ENCODE peak calls at places on chromosomes 12 and 14, in four cellular contexts. One of them, this sample, is unnamed.
A peak's percentile ranks its signal among the peaks of the same experiment; 100 is the strongest.

GRCh38 chr12:47574252-47575021 is 131.4 kb downstream of the RPAP3 start:
- ATAC-seq in body of pancreas: no peak
- ATAC-seq in psoas muscle: no peak
- ATAC-seq in right cardiac atrium: no peak
- ATAC-seq in this sample: no peak

GRCh38 chr12:9642606-9643270 is 26.8 kb upstream of the CLEC2D start:
- ATAC-seq in body of pancreas: no peak
- ATAC-seq in psoas muscle: no peak
- ATAC-seq in right cardiac atrium: no peak
- ATAC-seq in this sample: no peak

GRCh38 chr14:75323571-75323970 is 44.9 kb downstream of the FOS start:
- ATAC-seq in body of pancreas: no peak
- ATAC-seq in psoas muscle: no peak
- ATAC-seq in right cardiac atrium: no peak
- ATAC-seq in this sample: no peak

GRCh38 chr12:111427417-111428074 is 21.8 kb downstream of the SH2B3 start:
- ATAC-seq in body of pancreas: no peak
- ATAC-seq in psoas muscle: no peak
- ATAC-seq in right cardiac atrium: no peak
- ATAC-seq in this sample: no peak

GRCh38 chr14:91369628-91370445 is 47.8 kb downstream of the CCDC88C start:
- ATAC-seq in body of pancreas: peak; percentile 49
- ATAC-seq in psoas muscle: no peak
- ATAC-seq in right cardiac atrium: peak; percentile 27
- ATAC-seq in this sample: no peak

GRCh38 chr12:83827860-83828259 is 1084.7 kb downstream of the SLC6A15 start:
- ATAC-seq in body of pancreas: no peak
- ATAC-seq in psoas muscle: no peak
- ATAC-seq in right cardiac atrium: no peak
- ATAC-seq in this sample: no peak

GRCh38 chr14:30756594-30756993 is 117.8 kb upstream of the COCH start:
- ATAC-seq in body of pancreas: no peak
- ATAC-seq in psoas muscle: no peak
- ATAC-seq in right cardiac atrium: no peak
- ATAC-seq in this sample: no peak

GRCh38 chr12:7190268-7191055 is 976 bp downstream of the PEX5 start:
- ATAC-seq in body of pancreas: no peak
- ATAC-seq in psoas muscle: no peak
- ATAC-seq in right cardiac atrium: no peak
- ATAC-seq in this sample: peak; percentile 6

GRCh38 chr12:25433024-25433423 is 120.1 kb downstream of the LMNTD1 start:
- ATAC-seq in body of pancreas: no peak
- ATAC-seq in psoas muscle: no peak
- ATAC-seq in right cardiac atrium: no peak
- ATAC-seq in this sample: no peak

DNA sequence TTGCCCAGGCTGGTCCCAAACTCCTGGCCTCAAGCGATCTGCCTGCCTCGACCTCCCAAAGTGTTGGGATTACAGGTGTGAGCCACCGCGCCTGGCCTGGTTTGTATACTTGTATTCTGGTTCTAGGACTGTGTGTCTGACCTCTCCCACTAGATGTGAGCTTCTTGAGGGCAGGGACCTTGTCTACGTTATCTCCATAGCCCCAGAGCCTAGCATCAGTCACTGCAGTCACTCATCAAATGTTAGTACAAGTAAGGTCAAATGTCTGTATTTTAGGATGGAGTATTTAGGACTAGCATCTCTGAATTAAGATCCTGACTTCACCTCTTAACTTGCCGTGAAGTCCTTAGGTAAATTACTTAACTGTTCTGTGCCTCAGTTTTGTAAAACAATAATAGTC is 2.9 kb downstream of the RILPL2 start:
- ATAC-seq in body of pancreas: no peak
- ATAC-seq in psoas muscle: no peak
- ATAC-seq in right cardiac atrium: no peak
- ATAC-seq in this sample: no peak
- H3K27ac ChIP-seq in body of pancreas: peak overlapping the region; percentile 38
- H3K27ac ChIP-seq in psoas muscle: no peak overlapping the region
- H3K27ac ChIP-seq in right cardiac atrium: no peak overlapping the region
- H3K27ac ChIP-seq in this sample: no peak overlapping the region

DNA sequence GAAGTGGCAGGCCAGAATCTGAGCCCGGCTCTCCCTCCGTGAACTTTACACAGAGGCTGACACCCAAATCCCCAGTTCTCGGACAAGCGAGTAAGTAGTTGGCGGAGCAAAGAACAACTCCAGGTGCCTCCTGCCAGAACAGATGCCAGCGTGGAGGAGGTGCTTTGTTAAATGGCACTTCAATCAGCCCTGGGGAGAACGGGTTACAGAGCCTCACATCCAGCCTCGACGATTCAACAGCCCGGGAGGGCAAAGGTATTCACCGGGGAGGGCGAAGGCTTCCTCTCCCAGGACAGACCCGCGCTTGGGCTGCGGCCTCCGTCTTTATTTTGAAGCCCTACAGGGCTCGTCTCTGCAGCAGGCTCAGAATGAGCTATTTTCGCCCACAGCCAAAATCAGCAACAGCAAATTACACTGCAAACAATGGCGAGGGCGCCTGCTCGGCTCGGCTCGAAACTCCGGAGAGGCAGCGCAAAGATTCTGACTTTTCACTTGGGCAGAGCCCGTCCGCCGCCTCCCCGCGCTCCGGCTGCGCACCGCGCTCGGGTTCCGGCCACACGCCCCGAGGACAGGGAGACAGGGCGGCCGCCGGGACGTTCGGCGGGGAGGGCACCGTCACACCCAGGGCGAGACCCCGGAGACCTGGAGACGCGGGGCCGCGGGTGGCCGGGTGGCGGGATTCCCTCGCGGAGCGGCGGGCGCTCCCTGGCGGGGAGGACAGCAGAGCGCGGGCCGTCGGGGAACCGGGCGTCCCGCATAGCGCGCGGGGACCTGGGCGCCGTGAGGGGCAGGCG is 811 bp downstream of the TMCC3 start:
- ATAC-seq in body of pancreas: peak; percentile 71
- ATAC-seq in psoas muscle: peak; percentile 70
- ATAC-seq in right cardiac atrium: peak; percentile 86
- ATAC-seq in this sample: peak; percentile 68
- H3K27ac ChIP-seq in body of pancreas: peak overlapping the region; percentile 76
- H3K27ac ChIP-seq in psoas muscle: peak overlapping the region; percentile 98
- H3K27ac ChIP-seq in right cardiac atrium: peak overlapping the region; percentile 21
- H3K27ac ChIP-seq in this sample: peak overlapping the region; percentile 84

GRCh38 chr14:64756712-64757111 is 52.5 kb downstream of the PLEKHG3 start:
- ATAC-seq in body of pancreas: no peak
- ATAC-seq in psoas muscle: no peak
- ATAC-seq in right cardiac atrium: no peak
- ATAC-seq in this sample: no peak

GRCh38 chr14:64753999-64754398 is 49.8 kb downstream of the PLEKHG3 start:
- ATAC-seq in body of pancreas: no peak
- ATAC-seq in psoas muscle: no peak
- ATAC-seq in right cardiac atrium: no peak
- ATAC-seq in this sample: no peak

GRCh38 chr14:64757601-64758000 is 53.4 kb downstream of the PLEKHG3 start:
- ATAC-seq in body of pancreas: no peak
- ATAC-seq in psoas muscle: no peak
- ATAC-seq in right cardiac atrium: no peak
- ATAC-seq in this sample: no peak

GRCh38 chr14:64754685-64755084 is 50.5 kb downstream of the PLEKHG3 start:
- ATAC-seq in body of pancreas: no peak
- ATAC-seq in psoas muscle: no peak
- ATAC-seq in right cardiac atrium: no peak
- ATAC-seq in this sample: no peak

DNA sequence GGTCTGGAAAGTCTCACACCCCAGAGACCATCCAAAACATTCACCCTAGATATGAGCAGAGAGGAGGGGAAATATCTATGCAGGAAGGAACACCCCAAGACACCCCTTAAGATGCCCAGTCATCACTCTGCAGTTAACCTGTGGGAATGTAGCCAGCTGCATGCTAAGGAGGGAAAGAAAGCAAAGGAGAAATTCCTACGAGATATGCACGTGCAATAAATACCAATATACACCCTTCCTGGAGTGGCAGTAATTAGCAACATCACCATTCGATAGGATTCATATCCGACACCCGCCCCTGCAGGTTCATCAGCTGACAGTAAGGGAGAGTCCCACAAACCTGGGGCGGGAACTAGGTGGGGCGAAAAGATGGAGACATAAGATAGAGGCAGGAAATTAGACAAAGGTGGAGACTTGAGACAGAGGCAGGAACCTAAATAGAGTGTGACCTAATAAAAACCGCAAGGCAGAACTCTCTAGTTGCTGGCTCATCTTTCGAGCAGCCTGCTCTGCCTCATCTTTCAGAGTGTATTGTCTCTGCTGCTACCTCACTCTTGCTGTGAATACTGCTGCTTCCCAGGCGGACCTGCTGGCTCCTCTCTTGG is 51.5 kb downstream of the PLEKHG3 start:
- ATAC-seq in body of pancreas: no peak
- ATAC-seq in psoas muscle: peak; percentile 29
- ATAC-seq in right cardiac atrium: no peak
- ATAC-seq in this sample: no peak
- H3K27ac ChIP-seq in body of pancreas: no peak overlapping the region
- H3K27ac ChIP-seq in psoas muscle: peak overlapping the region; percentile 56
- H3K27ac ChIP-seq in right cardiac atrium: no peak overlapping the region
- H3K27ac ChIP-seq in this sample: no peak overlapping the region

GRCh38 chr12:124679047-124679446 is 111.6 kb upstream of the NCOR2 start:
- ATAC-seq in body of pancreas: no peak
- ATAC-seq in psoas muscle: no peak
- ATAC-seq in right cardiac atrium: no peak
- ATAC-seq in this sample: no peak
- H3K27ac ChIP-seq in body of pancreas: peak overlapping the region; percentile 48
- H3K27ac ChIP-seq in psoas muscle: peak overlapping the region; percentile 72
- H3K27ac ChIP-seq in right cardiac atrium: peak overlapping the region; percentile 31
- H3K27ac ChIP-seq in this sample: no peak overlapping the region

GRCh38 chr14:49692895-49693737 is at the start of gene KLHDC1:
- ATAC-seq in body of pancreas: peak; percentile 87
- ATAC-seq in psoas muscle: peak; percentile 91
- ATAC-seq in right cardiac atrium: peak; percentile 94
- ATAC-seq in this sample: peak; percentile 94
- H3K27ac ChIP-seq in body of pancreas: peak within 1 kb of the TSS; percentile 96
- H3K27ac ChIP-seq in psoas muscle: peak within 1 kb of the TSS; percentile 93
- H3K27ac ChIP-seq in right cardiac atrium: peak within 1 kb of the TSS; percentile 59
- H3K27ac ChIP-seq in this sample: peak within 1 kb of the TSS; percentile 92

DNA sequence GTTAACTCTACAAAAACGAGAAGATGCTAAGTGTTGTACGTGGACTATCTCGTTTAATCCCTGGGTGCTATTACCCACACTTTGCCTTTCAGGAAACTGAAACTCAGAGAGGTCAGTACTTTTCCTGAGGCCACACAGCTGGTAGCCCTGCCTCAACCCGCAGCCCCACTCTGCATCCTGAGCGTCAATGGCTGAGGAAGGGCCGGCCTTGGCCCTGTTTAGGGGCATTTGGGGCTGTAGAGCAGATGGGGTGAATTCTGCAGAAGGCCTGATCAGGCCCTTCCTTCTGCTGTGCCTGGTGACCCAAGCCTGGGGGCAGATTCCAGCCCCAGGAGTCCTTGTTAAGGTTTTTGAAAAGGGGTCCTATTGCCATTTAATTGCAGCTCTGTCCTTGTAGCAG is 3.7 kb upstream of the CCDC197 start:
- ATAC-seq in body of pancreas: no peak
- ATAC-seq in psoas muscle: no peak
- ATAC-seq in right cardiac atrium: no peak
- ATAC-seq in this sample: no peak
- H3K27ac ChIP-seq in body of pancreas: no peak overlapping the region
- H3K27ac ChIP-seq in psoas muscle: peak overlapping the region; percentile 93
- H3K27ac ChIP-seq in right cardiac atrium: no peak overlapping the region
- H3K27ac ChIP-seq in this sample: peak overlapping the region; percentile 85

DNA sequence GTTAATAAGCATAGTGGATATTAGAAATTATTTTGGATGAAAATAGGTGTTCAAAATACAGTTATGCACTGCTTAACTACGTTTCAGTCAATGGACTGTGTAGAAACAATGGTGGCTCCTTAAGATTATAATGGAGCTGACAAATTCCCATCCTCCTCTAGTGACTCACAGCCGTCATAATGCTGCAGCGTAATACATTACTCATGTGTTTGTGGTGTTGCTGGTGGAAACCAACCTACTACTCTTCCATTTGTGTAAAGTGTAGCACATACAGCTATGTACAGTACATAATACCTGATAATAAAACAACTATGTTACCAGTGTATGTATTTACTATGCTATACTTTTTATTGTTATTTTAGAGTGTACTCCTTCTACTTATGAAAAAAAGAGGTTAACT is 111.2 kb upstream of the TMCC3 start:
- ATAC-seq in body of pancreas: no peak
- ATAC-seq in psoas muscle: no peak
- ATAC-seq in right cardiac atrium: no peak
- ATAC-seq in this sample: no peak
- H3K27ac ChIP-seq in body of pancreas: no peak overlapping the region
- H3K27ac ChIP-seq in psoas muscle: no peak overlapping the region
- H3K27ac ChIP-seq in right cardiac atrium: no peak overlapping the region
- H3K27ac ChIP-seq in this sample: no peak overlapping the region

GRCh38 chr12:1552171-1552570 is 42.2 kb downstream of the FBXL14 start:
- ATAC-seq in body of pancreas: no peak
- ATAC-seq in psoas muscle: no peak
- ATAC-seq in right cardiac atrium: no peak
- ATAC-seq in this sample: no peak

GRCh38 chr12:1551496-1551895 is 42.9 kb downstream of the FBXL14 start:
- ATAC-seq in body of pancreas: no peak
- ATAC-seq in psoas muscle: no peak
- ATAC-seq in right cardiac atrium: no peak
- ATAC-seq in this sample: no peak

GRCh38 chr12:1552978-1553471 is 41.4 kb downstream of the FBXL14 start:
- ATAC-seq in body of pancreas: no peak
- ATAC-seq in psoas muscle: no peak
- ATAC-seq in right cardiac atrium: no peak
- ATAC-seq in this sample: no peak

GRCh38 chr12:1553546-1553945 is 40.8 kb downstream of the FBXL14 start:
- ATAC-seq in body of pancreas: no peak
- ATAC-seq in psoas muscle: no peak
- ATAC-seq in right cardiac atrium: no peak
- ATAC-seq in this sample: no peak

GRCh38 chr12:1553987-1554982 is 40.1 kb downstream of the FBXL14 start:
- ATAC-seq in body of pancreas: no peak
- ATAC-seq in psoas muscle: no peak
- ATAC-seq in right cardiac atrium: no peak
- ATAC-seq in this sample: no peak
- H3K27ac ChIP-seq in body of pancreas: no peak overlapping the region
- H3K27ac ChIP-seq in psoas muscle: no peak overlapping the region
- H3K27ac ChIP-seq in right cardiac atrium: no peak overlapping the region
- H3K27ac ChIP-seq in this sample: no peak overlapping the region

DNA sequence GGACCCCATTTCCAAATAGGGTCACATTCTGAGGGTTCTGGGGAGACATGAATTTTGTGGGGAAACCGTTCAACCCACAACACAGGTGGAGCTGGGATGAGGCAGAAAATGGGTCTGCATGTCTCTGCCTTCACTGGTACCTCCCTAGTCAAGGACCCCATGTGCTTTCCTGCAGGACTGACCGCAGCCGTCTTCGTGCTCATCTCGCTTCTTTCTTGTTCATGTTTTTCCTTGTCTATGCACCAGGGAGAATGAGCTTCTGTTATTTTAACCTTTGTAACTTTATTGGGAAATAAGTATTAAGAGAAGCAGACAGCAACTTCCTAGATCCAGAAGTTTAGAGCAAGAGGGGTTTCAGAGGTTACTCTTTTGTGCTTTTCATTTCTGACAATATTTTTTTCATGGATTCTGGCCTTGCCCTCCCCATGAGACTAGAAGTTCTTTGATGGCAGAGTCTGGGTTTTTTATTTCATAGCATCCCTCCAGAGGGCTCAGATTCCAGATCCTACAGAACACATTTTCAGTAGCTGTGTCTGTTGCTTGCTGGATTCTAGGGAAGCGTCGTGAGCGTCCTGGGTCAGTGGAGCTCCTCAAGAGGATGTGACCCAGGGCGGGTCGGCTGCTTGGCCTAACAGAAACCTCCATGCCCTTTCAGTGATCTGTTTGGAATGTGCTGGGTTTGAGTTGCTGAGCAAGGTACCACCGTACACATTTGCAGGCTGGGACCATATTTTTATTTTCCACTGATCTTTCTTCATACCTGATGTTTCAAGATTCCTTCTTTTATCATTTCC is 104.2 kb downstream of the ADGRD1 start:
- ATAC-seq in body of pancreas: no peak
- ATAC-seq in psoas muscle: no peak
- ATAC-seq in right cardiac atrium: no peak
- ATAC-seq in this sample: no peak
- H3K27ac ChIP-seq in body of pancreas: no peak overlapping the region
- H3K27ac ChIP-seq in psoas muscle: no peak overlapping the region
- H3K27ac ChIP-seq in right cardiac atrium: no peak overlapping the region
- H3K27ac ChIP-seq in this sample: no peak overlapping the region